ENCODE peak calls at places on chromosomes 1 and 21, in six cellular contexts. Y, G, S, M, L and W are unnamed samples.

GRCh38 chr1:221712776-221713431 is 29.0 kb downstream of the DUSP10 start:
- DNase-seq in Y (no peak), G (no peak), S (peak; percentile 68), M (peak; percentile 44), L (no peak), W (no peak)

GRCh38 chr1:209395169-209395568 is 188.3 kb upstream of the CAMK1G start:
- DNase-seq in Y (no peak), G (no peak), S (no peak), M (no peak), L (no peak), W (no peak)

GRCh38 chr1:244010191-244010590 is 40.9 kb upstream of the ZBTB18 start:
- DNase-seq in Y (no peak), G (no peak), S (no peak), M (no peak), L (no peak), W (no peak)

GRCh38 chr1:234841710-234842231 is 231.8 kb upstream of the IRF2BP2 start:
- DNase-seq in Y (no peak), G (no peak), S (no peak), M (no peak), L (peak; percentile 56), W (no peak)

GRCh38 chr1:218633238-218633948 is 288.3 kb downstream of the TGFB2 start:
- DNase-seq in Y (no peak), G (peak; percentile 36), S (no peak), M (peak; percentile 17), L (no peak), W (no peak)

GRCh38 chr1:44713321-44713781 is 17.6 kb downstream of the RNU5D-1 start:
- DNase-seq in Y (no peak), G (no peak), S (no peak), M (no peak), L (no peak), W (no peak)

GRCh38 chr1:183411091-183411490 is 7.1 kb downstream of the NMNAT2 start:
- DNase-seq in Y (no peak), G (no peak), S (no peak), M (no peak), L (no peak), W (no peak)

GRCh38 chr1:180881806-180882509 is 30.7 kb upstream of the KIAA1614 start:
- DNase-seq in Y (peak; percentile 14), G (no peak), S (no peak), M (no peak), L (no peak), W (no peak)

GRCh38 chr1:25806418-25806817 is 6.4 kb downstream of the SELENON start:
- DNase-seq in Y (no peak), G (peak; percentile 36), S (no peak), M (no peak), L (no peak), W (no peak)

GRCh38 chr21:39451332-39452206 is at the start of gene SH3BGR:
- DNase-seq in Y (no peak), G (peak; percentile 73), S (no peak), M (peak; percentile 34), L (peak; percentile 61), W (peak; percentile 35)

GRCh38 chr1:236024655-236025054 is 40.2 kb downstream of the NID1 start:
- DNase-seq in Y (no peak), G (no peak), S (no peak), M (no peak), L (no peak), W (no peak)

GRCh38 chr1:224745388-224745787 is 129.3 kb downstream of the CNIH3 start:
- DNase-seq in Y (no peak), G (no peak), S (no peak), M (no peak), L (no peak), W (no peak)

GRCh38 chr1:64900916-64901315 is 65.4 kb downstream of the JAK1 start:
- DNase-seq in Y (no peak), G (no peak), S (no peak), M (no peak), L (no peak), W (no peak)

GRCh38 chr1:109912873-109913272 is 2.2 kb downstream of the CSF1 start:
- DNase-seq in Y (no peak), G (no peak), S (no peak), M (no peak), L (no peak), W (no peak)

GRCh38 chr1:159786465-159786864 is 5.7 kb downstream of the DUSP23 start:
- DNase-seq in Y (no peak), G (no peak), S (no peak), M (no peak), L (no peak), W (peak; percentile 53)

GRCh38 chr1:168410464-168410863 is 129.8 kb downstream of the TBX19 start:
- DNase-seq in Y (no peak), G (no peak), S (no peak), M (no peak), L (no peak), W (no peak)

GRCh38 chr1:230274254-230274653 is 151.9 kb downstream of the PGBD5 start:
- DNase-seq in Y (no peak), G (no peak), S (no peak), M (no peak), L (no peak), W (no peak)

GRCh38 chr1:244231193-244231571 is 180.1 kb downstream of the ZBTB18 start:
- DNase-seq in Y (no peak), G (no peak), S (no peak), M (no peak), L (no peak), W (peak; percentile 23)

DNA sequence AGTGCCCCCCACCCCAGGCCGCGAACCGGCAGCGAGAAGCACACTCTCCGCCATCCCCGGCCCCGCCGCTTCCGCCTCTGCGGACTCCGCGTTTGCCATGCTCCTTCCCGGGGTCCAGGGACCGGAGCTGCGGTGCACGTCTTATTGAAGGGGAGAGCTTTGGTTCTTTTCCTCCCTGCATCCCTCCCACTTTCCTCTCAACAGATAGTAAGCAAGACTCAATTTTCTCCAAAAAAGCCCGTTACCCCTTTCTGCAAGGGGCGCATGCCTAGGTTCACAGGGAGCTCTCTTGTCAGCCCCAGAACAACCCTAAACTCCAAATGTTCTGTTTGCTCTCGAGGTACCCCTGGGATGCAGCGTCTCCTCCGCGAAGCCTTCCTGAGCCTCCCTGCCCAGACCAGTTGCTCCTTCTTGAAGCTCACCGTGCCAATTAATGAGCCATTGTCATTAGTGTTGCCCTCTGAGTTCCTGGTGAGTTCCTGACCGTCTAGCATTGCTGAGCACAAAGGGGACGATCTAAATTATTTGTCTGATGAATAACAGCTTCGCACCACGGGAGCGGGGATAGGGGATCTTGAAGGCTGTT is 8.1 kb downstream of the FOXD3 start:
- DNase-seq in Y (no peak), G (no peak), S (no peak), M (no peak), L (no peak), W (no peak)
- H3K27me3 ChIP-seq in Y (peaks cover 63% of the 10 kb centered on the region), G (peaks cover 100% of the 10 kb centered on the region), S (peaks cover 70% of the 10 kb centered on the region), M (peaks cover 82% of the 10 kb centered on the region), L (peaks cover 10% of the 10 kb centered on the region), W (peaks cover 68% of the 10 kb centered on the region)

DNA sequence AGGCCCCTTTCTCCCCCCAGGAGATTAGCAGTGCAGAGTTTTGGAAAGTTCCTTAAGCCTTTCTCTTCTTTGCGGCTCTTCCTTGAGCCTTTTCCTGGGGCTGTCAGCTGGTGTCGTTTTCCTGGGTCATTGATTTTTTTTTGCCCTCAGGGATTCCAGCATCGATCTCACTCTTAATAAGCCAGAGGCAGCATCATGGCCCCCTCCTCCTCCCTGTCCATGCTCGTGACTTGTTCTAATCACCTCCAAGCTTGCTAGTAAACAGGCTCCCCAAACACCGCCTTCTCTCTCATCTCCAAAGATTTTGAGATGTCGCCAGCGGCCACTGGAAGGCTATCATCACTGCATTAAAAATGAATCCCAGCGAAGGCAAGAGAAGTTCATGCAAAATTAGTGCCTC is 2.9 kb downstream of the EVA1C start:
- DNase-seq in Y (no peak), G (no peak), S (no peak), M (no peak), L (no peak), W (no peak)
- H3K4me3 ChIP-seq in Y (no peak overlapping the region), G (peak overlapping the region; percentile 85), S (no peak overlapping the region), M (no peak overlapping the region), L (no peak overlapping the region), W (no peak overlapping the region)

GRCh38 chr1:203078478-203078877 is 7.3 kb downstream of the MYOG start:
- DNase-seq in Y (no peak), G (no peak), S (no peak), M (no peak), L (no peak), W (no peak)
- H3K27me3 ChIP-seq in Y (peaks cover 36% of the 10 kb centered on the region), G (peaks cover 25% of the 10 kb centered on the region), S (peaks cover 7% of the 10 kb centered on the region), M (peaks cover 18% of the 10 kb centered on the region), L (no peaks in the 10 kb centered on the region), W (no peaks in the 10 kb centered on the region)

DNA sequence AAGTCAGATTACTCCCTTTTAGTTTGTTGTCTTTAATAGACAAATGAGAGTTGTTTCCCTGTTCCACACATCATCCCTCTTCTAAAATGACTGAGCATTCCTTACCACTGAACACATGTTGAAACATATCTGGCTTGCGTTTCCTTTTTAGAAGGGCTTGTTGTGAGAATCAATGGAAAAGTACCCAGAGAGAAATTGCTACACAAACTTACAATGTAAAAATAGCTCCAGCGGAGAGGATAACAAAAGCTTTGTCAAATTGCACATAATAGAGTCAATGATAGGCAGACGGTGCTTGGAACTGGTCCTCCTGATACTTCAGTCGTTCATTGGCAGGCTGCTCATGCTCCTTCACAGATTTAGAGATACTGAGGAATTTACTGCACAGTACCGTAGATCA is 123.9 kb downstream of the CYYR1 start:
- DNase-seq in Y (no peak), G (no peak), S (no peak), M (no peak), L (no peak), W (no peak)
- H3K4me3 ChIP-seq in Y (no peak overlapping the region), G (no peak overlapping the region), S (no peak overlapping the region), M (no peak overlapping the region), L (no peak overlapping the region), W (no peak overlapping the region)

DNA sequence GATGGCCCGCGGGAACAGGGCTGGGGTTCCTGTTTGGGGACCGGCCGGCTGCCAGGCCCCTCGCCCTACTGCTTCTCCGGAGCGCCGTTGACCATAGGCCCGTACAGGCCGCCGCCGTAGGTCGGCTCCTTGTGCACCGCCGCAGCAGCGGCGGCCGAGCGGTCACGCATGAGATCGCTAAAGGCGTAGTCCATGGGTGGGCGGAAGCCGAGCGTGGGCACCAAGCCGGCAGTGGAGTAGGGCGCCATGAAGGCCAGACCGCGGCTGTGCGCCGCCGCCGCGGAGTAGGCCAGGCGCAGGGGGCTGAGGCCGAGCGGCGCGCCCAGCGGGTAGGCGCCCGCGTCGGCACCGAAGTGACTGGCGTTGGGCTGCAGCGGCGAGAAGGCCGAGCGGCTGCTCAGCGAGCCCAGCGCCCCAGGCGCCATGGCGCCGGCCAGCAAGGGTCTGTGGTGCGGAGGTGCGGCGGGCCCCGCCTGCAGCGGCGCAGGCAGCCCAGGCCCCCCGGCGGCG is 4.6 kb downstream of the DMRTA2 start:
- DNase-seq in Y (peak; percentile 40), G (no peak), S (no peak), M (no peak), L (no peak), W (peak; percentile 41)
- H3K27me3 ChIP-seq in Y (peaks cover 99% of the 10 kb centered on the region), G (peaks cover 100% of the 10 kb centered on the region), S (peaks cover 45% of the 10 kb centered on the region), M (peaks cover 89% of the 10 kb centered on the region), L (peaks cover 29% of the 10 kb centered on the region), W (peaks cover 96% of the 10 kb centered on the region)